ENCODE peak calls at places on chromosomes 3 and 15, in seven cellular contexts. Q is mesenchymal stem cell, W is IMR-90, U is H9, Z is mesendoderm, B is neuronal stem cell, L is H1. R is an unnamed sample.
A peak's percentile ranks its signal among the peaks of the same experiment; 100 is the strongest.

GRCh38 chr3:8663177-8664061 is 18.8 kb upstream of the SSUH2 start:
- DNase-seq in U (peak; percentile 85), Z (peak; percentile 95), L (peak; percentile 94), Q (peak; percentile 72), B (peak; percentile 73), W (peak; percentile 61), R (peak; percentile 68)

GRCh38 chr3:151480492-151480891 is 19.6 kb upstream of the IGSF10 start:
- DNase-seq in Z (no peak), U (no peak), Q (no peak), B (no peak), L (no peak), W (no peak), R (no peak)

GRCh38 chr3:32815812-32816438 is 1.9 kb upstream of the TRIM71 start:
- DNase-seq in U (no peak), L (no peak), W (no peak), B (no peak), Z (peak; percentile 70), Q (no peak), R (no peak)

GRCh38 chr15:74889882-74890768 is at the start of gene MPI:
- DNase-seq in L (peak; percentile 93), U (peak; percentile 89), W (peak; percentile 68), Q (peak; percentile 85), B (peak; percentile 82), Z (peak; percentile 91), R (peak; percentile 96)

GRCh38 chr15:36832792-36833191 is 253.4 kb downstream of the CDIN1 start:
- DNase-seq in Q (no peak), Z (no peak), U (no peak), L (no peak), B (no peak), W (peak; percentile 27), R (no peak)

GRCh38 chr3:71407833-71408232 is 175.7 kb downstream of the FOXP1 start:
- DNase-seq in Q (no peak), B (no peak), Z (no peak), L (no peak), W (no peak), U (no peak), R (no peak)

GRCh38 chr3:186070996-186071395 is 37.9 kb downstream of the ETV5 start:
- DNase-seq in U (no peak), Q (no peak), Z (no peak), W (peak; percentile 16), L (no peak), B (no peak), R (no peak)

GRCh38 chr15:45242289-45242688 is 9.7 kb upstream of the SLC28A2 start:
- DNase-seq in U (no peak), Q (peak; percentile 29), Z (peak; percentile 46), W (no peak), B (peak; percentile 6), L (no peak), R (no peak)

GRCh38 chr3:13708301-13708700 is 159.4 kb downstream of the FBLN2 start:
- DNase-seq in U (peak; percentile 9), L (no peak), Q (no peak), Z (no peak), W (no peak), B (no peak), R (no peak)

GRCh38 chr3:122101646-122102045 is 46.5 kb downstream of the CD86 start:
- DNase-seq in Q (peak; percentile 57), Z (peak; percentile 82), L (no peak), W (peak; percentile 66), U (no peak), B (peak; percentile 43), R (peak; percentile 64)

GRCh38 chr3:127738192-127738840 is 65.6 kb downstream of the ABTB1 start:
- DNase-seq in U (no peak), Q (peak; percentile 72), B (no peak), W (peak; percentile 36), L (no peak), Z (peak; percentile 29), R (peak; percentile 54)

GRCh38 chr3:102297259-102297658 is 137.6 kb upstream of the ZPLD1 start:
- DNase-seq in Z (no peak), B (no peak), W (no peak), U (no peak), L (no peak), Q (no peak), R (no peak)

GRCh38 chr3:161038725-161039124 is 66.4 kb downstream of the B3GALNT1 start:
- DNase-seq in L (no peak), Q (peak; percentile 10), W (no peak), U (no peak), B (no peak), Z (no peak), R (no peak)

GRCh38 chr3:159672728-159673471 is 315.7 kb upstream of the IL12A start:
- DNase-seq in Z (peak; percentile 37), L (no peak), W (no peak), B (no peak), U (no peak), Q (peak; percentile 12), R (peak; percentile 4)

GRCh38 chr15:72113347-72114031 is 4.5 kb downstream of the MYO9A start:
- DNase-seq in W (peak; percentile 37), U (no peak), L (no peak), Z (no peak), B (no peak), Q (no peak), R (no peak)

GRCh38 chr15:77895742-77896141 is 181.8 kb downstream of the TBC1D2B start:
- DNase-seq in U (no peak), L (no peak), B (no peak), W (no peak), Q (no peak), Z (no peak), R (no peak)

GRCh38 chr3:15271785-15272381 is 60.5 kb downstream of the SH3BP5 start:
- DNase-seq in W (no peak), B (no peak), L (no peak), Z (no peak), Q (no peak), U (no peak), R (no peak)

GRCh38 chr3:28317438-28318022 is 31.0 kb upstream of the ZCWPW2 start:
- DNase-seq in U (no peak), Q (peak; percentile 46), B (peak; percentile 9), L (no peak), Z (peak; percentile 62), W (peak; percentile 38), R (no peak)

GRCh38 chr3:53938645-53939044 is 47.0 kb upstream of the SELENOK start:
- DNase-seq in W (peak; percentile 52), B (peak; percentile 39), U (peak; percentile 44), Q (peak; percentile 46), Z (no peak), L (peak; percentile 69), R (peak; percentile 74)

DNA sequence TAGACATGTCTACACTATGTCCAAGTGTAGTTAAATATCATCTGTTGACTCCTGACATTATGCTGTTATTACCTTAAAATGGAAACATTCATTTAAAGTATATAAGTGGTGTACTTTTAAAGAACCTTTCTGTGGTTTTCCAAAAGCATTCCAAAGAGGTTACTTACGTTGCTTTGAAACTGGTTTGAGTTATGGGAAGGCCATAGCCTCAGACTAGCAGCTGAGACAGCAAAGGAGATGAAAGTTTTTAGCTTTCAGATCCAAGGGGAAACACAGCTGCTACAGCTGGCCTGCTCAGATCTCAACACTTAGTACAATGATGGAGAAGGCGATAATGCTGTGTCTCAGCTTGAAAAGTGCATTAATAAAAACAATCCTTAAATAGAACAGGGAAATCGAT is 921.1 kb downstream of the ROBO1 start:
- DNase-seq in Z (no peak), W (peak; percentile 89), L (no peak), Q (peak; percentile 56), B (no peak), U (no peak), R (no peak)
- H3K79me1 ChIP-seq in Z (peaks cover 4% of the 10 kb centered on the region), W (no peaks in the 10 kb centered on the region), L (no peaks in the 10 kb centered on the region), Q (no peaks in the 10 kb centered on the region), B (no peaks in the 10 kb centered on the region), U (no peaks in the 10 kb centered on the region), R (peaks cover 2% of the 10 kb centered on the region)

GRCh38 chr3:59796486-59796885 is 746.7 kb upstream of the CFAP20DC start:
- DNase-seq in L (no peak), Q (no peak), W (no peak), Z (no peak), B (no peak), U (no peak), R (no peak)

GRCh38 chr3:59797533-59797932 is 747.7 kb upstream of the CFAP20DC start:
- DNase-seq in Z (no peak), L (no peak), W (no peak), Q (no peak), B (no peak), U (no peak), R (no peak)

GRCh38 chr3:59790241-59790640 is 740.4 kb upstream of the CFAP20DC start:
- DNase-seq in Q (no peak), L (no peak), U (no peak), B (no peak), W (no peak), Z (no peak), R (no peak)

DNA sequence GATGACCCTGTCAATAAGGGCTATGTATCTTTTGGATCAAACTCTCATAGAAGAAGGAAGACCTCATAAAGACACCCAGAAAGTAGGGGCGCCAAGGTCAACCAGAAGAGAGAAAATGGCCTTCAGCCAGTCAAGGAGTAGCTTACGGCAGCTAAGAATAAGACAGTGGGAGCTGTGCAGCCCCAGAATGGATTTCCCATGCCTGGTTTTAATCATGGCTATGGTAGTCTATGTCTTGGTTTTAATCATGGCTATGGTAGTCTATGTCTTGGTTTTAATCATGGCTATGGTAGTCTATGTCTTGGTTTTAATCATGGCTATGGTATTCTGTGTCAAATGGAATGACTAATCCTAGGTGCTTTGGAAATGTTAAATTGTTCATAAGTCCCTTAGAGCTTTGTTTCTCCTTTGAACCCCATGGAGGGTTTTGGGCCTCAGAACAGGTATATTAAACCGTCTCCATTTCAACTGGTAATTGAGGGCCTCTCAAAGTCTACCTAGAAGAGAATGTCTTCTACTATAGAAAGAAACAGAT is 742.0 kb upstream of the CFAP20DC start:
- DNase-seq in U (no peak), Q (no peak), L (no peak), B (no peak), Z (no peak), W (no peak), R (no peak)
- H3K79me1 ChIP-seq in U (no peaks in the 10 kb centered on the region), Q (no peaks in the 10 kb centered on the region), L (no peaks in the 10 kb centered on the region), B (no peaks in the 10 kb centered on the region), Z (no peaks in the 10 kb centered on the region), W (no peaks in the 10 kb centered on the region), R (no peaks in the 10 kb centered on the region)

DNA sequence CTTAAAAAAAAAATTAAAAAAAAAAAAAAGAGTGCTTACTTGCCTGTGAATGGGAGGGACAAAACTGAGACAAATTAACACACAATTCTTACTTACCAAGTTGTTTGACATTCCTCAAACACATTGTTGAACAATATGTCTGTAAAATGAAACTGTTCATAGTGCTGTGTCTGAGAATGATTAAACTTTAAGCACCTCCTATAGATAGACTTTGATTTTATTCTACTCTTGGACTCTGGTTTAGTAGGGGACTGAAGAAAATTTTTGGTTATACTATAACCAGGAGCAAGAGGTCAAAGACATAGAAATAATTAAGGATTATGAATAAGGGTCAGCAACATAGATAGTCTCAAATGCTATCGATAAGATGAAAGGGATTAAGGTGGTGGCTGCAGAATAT is 7.8 kb upstream of the MTFMT start:
- DNase-seq in U (no peak), W (no peak), L (no peak), Z (no peak), Q (no peak), B (no peak), R (no peak)
- H3K79me1 ChIP-seq in U (no peaks in the 10 kb centered on the region), W (no peaks in the 10 kb centered on the region), L (no peaks in the 10 kb centered on the region), Z (no peaks in the 10 kb centered on the region), Q (no peaks in the 10 kb centered on the region), B (no peaks in the 10 kb centered on the region), R (no peaks in the 10 kb centered on the region)

DNA sequence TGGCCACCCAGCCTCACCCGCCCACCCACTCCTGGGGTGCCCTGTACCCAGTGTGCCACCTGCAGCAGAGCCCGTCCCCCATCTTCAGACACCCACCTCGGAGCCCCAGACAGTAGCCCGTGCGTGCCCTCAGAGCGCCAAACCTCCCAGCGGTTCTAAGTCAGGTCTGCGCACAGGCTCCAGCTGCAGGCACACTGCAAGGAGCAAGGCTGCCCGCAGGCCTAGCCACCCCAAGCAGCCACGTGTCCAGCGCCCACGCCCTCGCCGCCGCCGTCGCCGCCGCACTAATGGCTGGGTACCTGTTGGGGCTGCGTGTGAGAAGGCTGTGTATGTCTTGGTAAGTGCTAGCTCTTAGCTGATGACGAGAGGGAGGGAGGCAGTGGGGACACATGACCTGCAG is 8.8 kb upstream of the CHST14 start:
- DNase-seq in U (no peak), Q (no peak), Z (no peak), B (no peak), W (no peak), L (no peak), R (no peak)
- H3K79me1 ChIP-seq in U (peaks cover 8% of the 10 kb centered on the region), Q (peaks cover 52% of the 10 kb centered on the region), Z (peaks cover 26% of the 10 kb centered on the region), B (peaks cover 17% of the 10 kb centered on the region), W (peaks cover 10% of the 10 kb centered on the region), L (peaks cover 24% of the 10 kb centered on the region), R (no peaks in the 10 kb centered on the region)

R was measured in trophoblast cell.